ENCODE peak calls at places on chromosome 7, in nine cellular contexts. Y is head of caudate nucleus; C is stimulated activated CD4-positive, alpha-beta T cell treated with anti-CD3 and anti-CD28 coated beads, Interleukin-2, amount 100 ng/mL, for 48 hours; W is pons; V is T1000; Q is effector memory CD4-positive, alpha-beta T cell; B is EL; T is stimulated activated CD8-positive, alpha-beta memory T cell treated with anti-CD3 and anti-CD28 coated beads, Interleukin-4, amount 100 ng/mL, for 1 hour; K is lower lobe of right lung. G is an unnamed sample.

GRCh38 chr7:143003393-143004051 is 23.4 kb downstream of the OR9A2 start:
- DNase-seq in W (peak; percentile 33), T (no peak), V (peak; percentile 2), B (peak; percentile 41), Q (no peak), K (no peak), C (peak; percentile 27), Y (no peak), G (peak; percentile 37)

GRCh38 chr7:1432411-1433082 is 26.7 kb downstream of the MICALL2 start:
- DNase-seq in B (peak; percentile 53), C (peak; percentile 84), T (peak; percentile 70), K (peak; percentile 81), V (peak; percentile 36), Q (peak; percentile 51), Y (peak; percentile 60), W (peak; percentile 31), G (peak; percentile 44)

GRCh38 chr7:44541028-44541869 is at the start of gene NPC1L1:
- DNase-seq in Y (no peak), W (no peak), Q (no peak), B (no peak), K (no peak), V (no peak), C (no peak), T (no peak), G (no peak)

GRCh38 chr7:100208911-100209408 is 10.8 kb upstream of the PVRIG start:
- DNase-seq in Y (no peak), K (no peak), V (no peak), C (peak; percentile 27), B (no peak), Q (no peak), W (no peak), T (no peak), G (no peak)

GRCh38 chr7:82397846-82398245 is 45.7 kb downstream of the CACNA2D1 start:
- DNase-seq in B (no peak), K (no peak), C (no peak), W (no peak), T (no peak), V (no peak), Q (no peak), Y (no peak), G (no peak)

GRCh38 chr7:135326636-135327280 is 93.1 kb downstream of the STRA8 start:
- DNase-seq in Q (no peak), C (no peak), V (no peak), Y (no peak), K (no peak), W (no peak), B (no peak), T (no peak), G (no peak)

GRCh38 chr7:157851501-157852067 is 514.8 kb downstream of the DNAJB6 start:
- DNase-seq in T (peak; percentile 23), C (peak; percentile 66), Q (peak; percentile 24), V (no peak), W (peak; percentile 46), Y (peak; percentile 33), B (no peak), K (peak; percentile 89), G (peak; percentile 59)

GRCh38 chr7:77157446-77157845 is 35.0 kb downstream of the CCDC146 start:
- DNase-seq in V (no peak), W (peak; percentile 21), C (no peak), Q (no peak), K (peak; percentile 37), B (no peak), T (no peak), Y (no peak), G (peak; percentile 17)